ENCODE peak calls at places on chromosomes 5 and 9, in nine cellular contexts. One of them, this sample, is unnamed.
A peak's percentile ranks its signal among the peaks of the same experiment; 100 is the strongest.

GRCh38 chr5:126503602-126504104 is 80.4 kb downstream of the GRAMD2B start:
- DNase-seq in CD8-positive, alpha-beta T cell: no peak
- DNase-seq in ovary: peak; percentile 69
- DNase-seq in HAP-1: no peak
- DNase-seq in adrenal gland: peak; percentile 69
- DNase-seq in GM23248: peak; percentile 57
- DNase-seq in lung: no peak
- DNase-seq in heart right ventricle: no peak
- DNase-seq in kidney: no peak
- DNase-seq in this sample: no peak

GRCh38 chr5:154985126-154985525 is 28.4 kb upstream of the KIF4B start:
- DNase-seq in heart right ventricle: no peak
- DNase-seq in CD8-positive, alpha-beta T cell: no peak
- DNase-seq in kidney: no peak
- DNase-seq in lung: no peak
- DNase-seq in GM23248: no peak
- DNase-seq in ovary: no peak
- DNase-seq in adrenal gland: no peak
- DNase-seq in HAP-1: no peak
- DNase-seq in this sample: no peak

GRCh38 chr5:175195698-175196656 is 248.0 kb downstream of the DRD1 start:
- DNase-seq in CD8-positive, alpha-beta T cell: no peak
- DNase-seq in heart right ventricle: no peak
- DNase-seq in adrenal gland: no peak
- DNase-seq in GM23248: peak; percentile 7
- DNase-seq in ovary: no peak
- DNase-seq in lung: no peak
- DNase-seq in HAP-1: no peak
- DNase-seq in kidney: no peak
- DNase-seq in this sample: no peak

GRCh38 chr5:43642428-43642827 is 39.4 kb downstream of the NNT start:
- DNase-seq in HAP-1: no peak
- DNase-seq in kidney: no peak
- DNase-seq in lung: no peak
- DNase-seq in heart right ventricle: no peak
- DNase-seq in GM23248: no peak
- DNase-seq in adrenal gland: no peak
- DNase-seq in CD8-positive, alpha-beta T cell: no peak
- DNase-seq in ovary: no peak
- DNase-seq in this sample: no peak

GRCh38 chr5:160656961-160657570 is 194.9 kb downstream of the ATP10B start:
- DNase-seq in kidney: no peak
- DNase-seq in GM23248: no peak
- DNase-seq in HAP-1: no peak
- DNase-seq in heart right ventricle: no peak
- DNase-seq in adrenal gland: no peak
- DNase-seq in CD8-positive, alpha-beta T cell: no peak
- DNase-seq in lung: no peak
- DNase-seq in ovary: no peak
- DNase-seq in this sample: no peak

GRCh38 chr9:115593587-115594091 is 475.7 kb upstream of the TNC start:
- DNase-seq in kidney: no peak
- DNase-seq in HAP-1: peak; percentile 12
- DNase-seq in lung: no peak
- DNase-seq in GM23248: peak; percentile 73
- DNase-seq in heart right ventricle: peak; percentile 18
- DNase-seq in adrenal gland: no peak
- DNase-seq in CD8-positive, alpha-beta T cell: no peak
- DNase-seq in ovary: no peak
- DNase-seq in this sample: no peak

GRCh38 chr5:13994606-13995336 is 50.3 kb upstream of the DNAH5 start:
- DNase-seq in adrenal gland: no peak
- DNase-seq in CD8-positive, alpha-beta T cell: no peak
- DNase-seq in HAP-1: no peak
- DNase-seq in heart right ventricle: no peak
- DNase-seq in lung: no peak
- DNase-seq in GM23248: no peak
- DNase-seq in kidney: no peak
- DNase-seq in ovary: no peak
- DNase-seq in this sample: no peak

GRCh38 chr5:173098787-173099186 is 42.6 kb downstream of the CREBRF start:
- DNase-seq in GM23248: no peak
- DNase-seq in adrenal gland: no peak
- DNase-seq in CD8-positive, alpha-beta T cell: no peak
- DNase-seq in HAP-1: no peak
- DNase-seq in ovary: no peak
- DNase-seq in lung: no peak
- DNase-seq in heart right ventricle: no peak
- DNase-seq in kidney: no peak
- DNase-seq in this sample: no peak

GRCh38 chr5:31623249-31623648 is 15.7 kb upstream of the PDZD2 start:
- DNase-seq in kidney: no peak
- DNase-seq in ovary: no peak
- DNase-seq in heart right ventricle: no peak
- DNase-seq in HAP-1: no peak
- DNase-seq in lung: no peak
- DNase-seq in GM23248: no peak
- DNase-seq in CD8-positive, alpha-beta T cell: no peak
- DNase-seq in adrenal gland: no peak
- DNase-seq in this sample: no peak

GRCh38 chr5:180792287-180792964 is 10.2 kb downstream of the MGAT1 start:
- DNase-seq in HAP-1: no peak
- DNase-seq in GM23248: no peak
- DNase-seq in CD8-positive, alpha-beta T cell: no peak
- DNase-seq in adrenal gland: no peak
- DNase-seq in heart right ventricle: no peak
- DNase-seq in ovary: no peak
- DNase-seq in kidney: no peak
- DNase-seq in lung: no peak
- DNase-seq in this sample: no peak

GRCh38 chr9:72476617-72477375 is 44.6 kb upstream of the TMC1 start:
- DNase-seq in ovary: no peak
- DNase-seq in CD8-positive, alpha-beta T cell: peak; percentile 6
- DNase-seq in GM23248: peak; percentile 79
- DNase-seq in lung: no peak
- DNase-seq in heart right ventricle: no peak
- DNase-seq in kidney: no peak
- DNase-seq in adrenal gland: no peak
- DNase-seq in HAP-1: no peak
- DNase-seq in this sample: no peak

GRCh38 chr5:5826911-5827310 is 404.4 kb downstream of the ICE1 start:
- DNase-seq in heart right ventricle: no peak
- DNase-seq in ovary: no peak
- DNase-seq in GM23248: peak; percentile 41
- DNase-seq in CD8-positive, alpha-beta T cell: no peak
- DNase-seq in HAP-1: no peak
- DNase-seq in kidney: no peak
- DNase-seq in adrenal gland: peak; percentile 42
- DNase-seq in lung: no peak
- DNase-seq in this sample: no peak

GRCh38 chr9:135802876-135803419 is 101.0 kb downstream of the KCNT1 start:
- DNase-seq in lung: no peak
- DNase-seq in ovary: no peak
- DNase-seq in adrenal gland: no peak
- DNase-seq in GM23248: no peak
- DNase-seq in kidney: no peak
- DNase-seq in HAP-1: no peak
- DNase-seq in heart right ventricle: no peak
- DNase-seq in CD8-positive, alpha-beta T cell: no peak
- DNase-seq in this sample: no peak

GRCh38 chr9:107480386-107480789 is 9.2 kb downstream of the KLF4 start:
- DNase-seq in GM23248: peak; percentile 90
- DNase-seq in HAP-1: no peak
- DNase-seq in kidney: no peak
- DNase-seq in ovary: peak; percentile 68
- DNase-seq in heart right ventricle: no peak
- DNase-seq in CD8-positive, alpha-beta T cell: no peak
- DNase-seq in adrenal gland: peak; percentile 66
- DNase-seq in lung: peak; percentile 35
- DNase-seq in this sample: no peak

GRCh38 chr9:107280543-107280942 is 2.5 kb upstream of the RAD23B start:
- DNase-seq in kidney: no peak
- DNase-seq in heart right ventricle: no peak
- DNase-seq in ovary: no peak
- DNase-seq in CD8-positive, alpha-beta T cell: no peak
- DNase-seq in GM23248: peak; percentile 69
- DNase-seq in HAP-1: no peak
- DNase-seq in adrenal gland: no peak
- DNase-seq in lung: no peak
- DNase-seq in this sample: no peak

GRCh38 chr5:134432174-134432573 is 20.5 kb upstream of the CDKN2AIPNL start:
- DNase-seq in adrenal gland: no peak
- DNase-seq in lung: no peak
- DNase-seq in ovary: no peak
- DNase-seq in heart right ventricle: no peak
- DNase-seq in HAP-1: no peak
- DNase-seq in CD8-positive, alpha-beta T cell: no peak
- DNase-seq in kidney: no peak
- DNase-seq in GM23248: no peak
- DNase-seq in this sample: no peak

GRCh38 chr5:154345255-154345952 is 100.4 kb upstream of the SAP30L start:
- DNase-seq in adrenal gland: no peak
- DNase-seq in heart right ventricle: no peak
- DNase-seq in kidney: no peak
- DNase-seq in ovary: no peak
- DNase-seq in CD8-positive, alpha-beta T cell: no peak
- DNase-seq in GM23248: no peak
- DNase-seq in lung: no peak
- DNase-seq in HAP-1: no peak
- DNase-seq in this sample: no peak

GRCh38 chr9:112890106-112891081 is at the start of gene SLC46A2:
- DNase-seq in HAP-1: no peak
- DNase-seq in adrenal gland: peak; percentile 22
- DNase-seq in CD8-positive, alpha-beta T cell: no peak
- DNase-seq in lung: peak; percentile 65
- DNase-seq in heart right ventricle: no peak
- DNase-seq in GM23248: peak; percentile 49
- DNase-seq in ovary: no peak
- DNase-seq in kidney: peak; percentile 77
- DNase-seq in this sample: no peak

GRCh38 chr5:32794086-32794485 is 83.0 kb downstream of the NPR3 start:
- DNase-seq in CD8-positive, alpha-beta T cell: no peak
- DNase-seq in heart right ventricle: no peak
- DNase-seq in adrenal gland: no peak
- DNase-seq in kidney: no peak
- DNase-seq in GM23248: peak; percentile 50
- DNase-seq in HAP-1: no peak
- DNase-seq in lung: no peak
- DNase-seq in ovary: no peak
- DNase-seq in this sample: no peak

GRCh38 chr5:106451998-106452397 is 1218.7 kb downstream of the EFNA5 start:
- DNase-seq in lung: no peak
- DNase-seq in GM23248: no peak
- DNase-seq in adrenal gland: no peak
- DNase-seq in CD8-positive, alpha-beta T cell: no peak
- DNase-seq in HAP-1: no peak
- DNase-seq in kidney: no peak
- DNase-seq in heart right ventricle: no peak
- DNase-seq in ovary: no peak
- DNase-seq in this sample: no peak

GRCh38 chr5:114176356-114176755 is 185.5 kb upstream of the KCNN2 start:
- DNase-seq in kidney: no peak
- DNase-seq in CD8-positive, alpha-beta T cell: no peak
- DNase-seq in ovary: no peak
- DNase-seq in GM23248: no peak
- DNase-seq in HAP-1: no peak
- DNase-seq in adrenal gland: no peak
- DNase-seq in heart right ventricle: no peak
- DNase-seq in lung: no peak
- DNase-seq in this sample: no peak
- H3K4me1 ChIP-seq in kidney: no peaks in the 10 kb centered on the region
- H3K4me1 ChIP-seq in CD8-positive, alpha-beta T cell: no peaks in the 10 kb centered on the region
- H3K4me1 ChIP-seq in ovary: no peaks in the 10 kb centered on the region
- H3K4me1 ChIP-seq in GM23248: no peaks in the 10 kb centered on the region
- H3K4me1 ChIP-seq in HAP-1: no peaks in the 10 kb centered on the region
- H3K4me1 ChIP-seq in adrenal gland: no peaks in the 10 kb centered on the region
- H3K4me1 ChIP-seq in heart right ventricle: peaks cover 18% of the 10 kb centered on the region
- H3K4me1 ChIP-seq in lung: peaks cover 7% of the 10 kb centered on the region
- H3K4me1 ChIP-seq in this sample: no peaks in the 10 kb centered on the region

GRCh38 chr5:140244525-140245025 is 58.3 kb downstream of the PFDN1 start:
- DNase-seq in heart right ventricle: peak; percentile 92
- DNase-seq in ovary: peak; percentile 90
- DNase-seq in kidney: peak; percentile 96
- DNase-seq in adrenal gland: peak; percentile 93
- DNase-seq in GM23248: peak; percentile 94
- DNase-seq in lung: peak; percentile 91
- DNase-seq in HAP-1: peak; percentile 93
- DNase-seq in CD8-positive, alpha-beta T cell: peak; percentile 54
- DNase-seq in this sample: peak; percentile 57
- H3K4me1 ChIP-seq in heart right ventricle: peaks cover 91% of the 10 kb centered on the region
- H3K4me1 ChIP-seq in ovary: peaks cover 16% of the 10 kb centered on the region
- H3K4me1 ChIP-seq in kidney: peaks cover 37% of the 10 kb centered on the region
- H3K4me1 ChIP-seq in adrenal gland: peaks cover 62% of the 10 kb centered on the region
- H3K4me1 ChIP-seq in GM23248: peaks cover 42% of the 10 kb centered on the region
- H3K4me1 ChIP-seq in lung: peaks cover 33% of the 10 kb centered on the region
- H3K4me1 ChIP-seq in HAP-1: peaks cover 7% of the 10 kb centered on the region
- H3K4me1 ChIP-seq in CD8-positive, alpha-beta T cell: peaks cover 10% of the 10 kb centered on the region
- H3K4me1 ChIP-seq in this sample: peaks cover 3% of the 10 kb centered on the region

GRCh38 chr5:117788596-117788995 is 1199.8 kb downstream of the DTWD2 start:
- DNase-seq in kidney: no peak
- DNase-seq in GM23248: no peak
- DNase-seq in adrenal gland: no peak
- DNase-seq in lung: no peak
- DNase-seq in ovary: no peak
- DNase-seq in heart right ventricle: no peak
- DNase-seq in HAP-1: no peak
- DNase-seq in CD8-positive, alpha-beta T cell: no peak
- DNase-seq in this sample: no peak
- H3K4me1 ChIP-seq in kidney: no peaks in the 10 kb centered on the region
- H3K4me1 ChIP-seq in GM23248: no peaks in the 10 kb centered on the region
- H3K4me1 ChIP-seq in adrenal gland: no peaks in the 10 kb centered on the region
- H3K4me1 ChIP-seq in lung: no peaks in the 10 kb centered on the region
- H3K4me1 ChIP-seq in ovary: no peaks in the 10 kb centered on the region
- H3K4me1 ChIP-seq in heart right ventricle: peaks cover 3% of the 10 kb centered on the region
- H3K4me1 ChIP-seq in HAP-1: no peaks in the 10 kb centered on the region
- H3K4me1 ChIP-seq in CD8-positive, alpha-beta T cell: no peaks in the 10 kb centered on the region
- H3K4me1 ChIP-seq in this sample: no peaks in the 10 kb centered on the region

DNA sequence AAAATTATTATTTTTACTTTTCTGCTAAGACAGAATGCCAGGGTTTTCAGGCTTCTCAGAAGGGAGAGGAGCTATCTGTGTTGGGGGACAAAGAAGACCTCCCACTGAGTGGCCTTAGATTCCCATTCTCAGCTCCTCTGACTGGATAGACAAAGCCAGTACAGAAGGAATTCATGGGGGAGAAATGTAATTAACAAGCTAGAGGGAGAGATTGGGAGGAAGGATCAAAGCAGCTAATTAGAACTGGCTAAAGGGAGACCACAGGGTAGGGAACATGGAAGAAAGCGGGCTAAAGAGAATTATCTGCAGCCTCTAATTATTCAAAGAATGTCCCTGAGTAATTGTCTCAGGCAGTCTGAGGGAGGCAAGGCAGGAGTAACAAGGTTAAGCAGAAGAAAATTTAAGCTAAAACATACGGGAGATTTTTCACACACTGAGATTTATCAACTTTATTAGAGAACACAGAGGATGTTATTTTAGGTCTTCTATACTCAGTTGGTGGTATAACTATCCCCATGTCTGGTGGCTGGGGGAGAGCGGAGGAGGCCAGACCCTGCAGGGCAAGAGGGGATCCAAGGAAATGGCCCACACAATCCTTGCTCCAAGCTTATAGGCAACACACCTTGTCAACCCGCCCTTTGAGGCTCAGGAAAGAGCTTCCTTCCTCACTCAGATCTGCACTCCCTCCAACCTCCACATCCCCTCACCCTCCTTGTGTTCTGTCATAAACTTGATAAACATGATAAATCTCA is 87.7 kb upstream of the LRRTM2 start:
- DNase-seq in CD8-positive, alpha-beta T cell: no peak
- DNase-seq in HAP-1: no peak
- DNase-seq in GM23248: no peak
- DNase-seq in lung: no peak
- DNase-seq in ovary: no peak
- DNase-seq in heart right ventricle: no peak
- DNase-seq in adrenal gland: no peak
- DNase-seq in kidney: no peak
- DNase-seq in this sample: no peak
- H3K4me1 ChIP-seq in CD8-positive, alpha-beta T cell: no peaks in the 10 kb centered on the region
- H3K4me1 ChIP-seq in HAP-1: peaks cover 29% of the 10 kb centered on the region
- H3K4me1 ChIP-seq in GM23248: peaks cover 6% of the 10 kb centered on the region
- H3K4me1 ChIP-seq in lung: no peaks in the 10 kb centered on the region
- H3K4me1 ChIP-seq in ovary: peaks cover 14% of the 10 kb centered on the region
- H3K4me1 ChIP-seq in heart right ventricle: peaks cover 22% of the 10 kb centered on the region
- H3K4me1 ChIP-seq in adrenal gland: peaks cover 40% of the 10 kb centered on the region
- H3K4me1 ChIP-seq in kidney: peaks cover 38% of the 10 kb centered on the region
- H3K4me1 ChIP-seq in this sample: no peaks in the 10 kb centered on the region

This sample was measured in effector memory CD4-positive, alpha-beta T cell.